ENCODE peak calls at places on chromosomes 12 and 14, in nine cellular contexts. B is coronary artery, P is GM10248, J is breast epithelium, V is BE2C, T is HFFc6, F is ascending aorta, E is endothelial cell, R is lower lobe of right lung. K is an unnamed sample.

GRCh38 chr12:106682594-106683234 is 91.8 kb upstream of the RIC8B start:
- DNase-seq in P (peak), B (no peak), R (no peak), F (no peak), J (no peak), T (peak), E (no peak), V (no peak), K (no peak)

GRCh38 chr14:87869619-87870583 is 123.1 kb downstream of the GALC start:
- DNase-seq in R (no peak), F (no peak), J (no peak), V (no peak), B (no peak), T (peak), P (peak), E (no peak), K (no peak)

GRCh38 chr12:119783787-119784186 is 93.3 kb downstream of the CIT start:
- DNase-seq in P (no peak), F (no peak), J (no peak), B (no peak), T (no peak), R (no peak), V (no peak), E (no peak), K (no peak)

GRCh38 chr12:120357104-120357503 is 11.9 kb downstream of the MSI1 start:
- DNase-seq in P (no peak), E (no peak), B (no peak), T (no peak), V (no peak), F (no peak), J (no peak), R (no peak), K (no peak)

GRCh38 chr12:110796952-110797351 is 49.8 kb upstream of the CCDC63 start:
- DNase-seq in E (no peak), R (no peak), J (no peak), T (no peak), B (no peak), V (no peak), F (no peak), P (no peak), K (no peak)

GRCh38 chr12:52055781-52056711 is 4.8 kb downstream of the NR4A1 start:
- DNase-seq in B (peak), R (no peak), F (no peak), E (no peak), J (no peak), V (no peak), P (no peak), T (no peak), K (no peak)

GRCh38 chr12:52246720-52247621 is 13.9 kb downstream of the KRT7 start:
- DNase-seq in E (no peak), T (no peak), P (no peak), F (no peak), R (no peak), V (no peak), J (peak), B (no peak), K (no peak)

GRCh38 chr12:95546491-95546813 is 4.8 kb downstream of the USP44 start:
- DNase-seq in E (no peak), R (no peak), V (no peak), F (no peak), J (no peak), B (no peak), P (no peak), T (no peak), K (no peak)

GRCh38 chr12:11228268-11228879 is 41.1 kb downstream of the PRB3 start:
- DNase-seq in V (peak), J (no peak), B (no peak), P (peak), T (peak), E (peak), R (no peak), F (no peak), K (no peak)

GRCh38 chr14:92676448-92677086 is 71.9 kb downstream of the LGMN start:
- DNase-seq in F (no peak), J (no peak), E (no peak), V (no peak), P (no peak), B (peak), R (no peak), T (no peak), K (no peak)

GRCh38 chr14:54796961-54797360 is 105.7 kb downstream of the GCH1 start:
- DNase-seq in P (no peak), T (peak), V (no peak), E (no peak), R (no peak), J (no peak), B (peak), F (no peak), K (no peak)

DNA sequence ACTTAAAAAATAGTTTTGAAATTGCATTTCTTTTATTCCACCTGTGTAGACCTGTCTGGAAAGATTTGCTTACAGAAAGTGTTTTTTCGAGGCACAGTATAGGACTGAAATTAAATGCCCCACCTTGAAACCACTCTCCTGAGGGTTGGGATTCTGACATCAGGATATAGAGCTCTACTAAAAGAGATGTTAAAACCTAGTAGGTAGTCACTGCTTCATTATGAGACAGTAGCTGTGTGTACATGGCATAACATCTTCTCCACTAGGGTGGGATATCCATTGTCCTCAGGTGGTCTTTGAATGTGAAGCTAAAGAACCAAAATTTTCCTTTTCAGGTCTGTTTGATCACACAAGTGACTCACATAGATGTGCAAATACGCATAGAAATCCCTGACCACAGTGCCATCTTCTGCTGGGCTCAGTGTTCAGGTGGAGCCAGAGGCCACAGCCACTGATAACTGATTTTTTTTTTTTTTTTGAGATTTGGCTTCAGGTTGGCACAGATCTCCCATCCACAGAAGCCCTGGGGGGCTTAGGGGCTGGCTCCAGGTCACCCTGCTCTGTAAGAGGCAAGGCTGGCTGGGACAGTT is 125.6 kb downstream of the DAAM1 start:
- DNase-seq in P (no peak), B (no peak), T (no peak), R (no peak), E (no peak), F (no peak), V (no peak), J (no peak), K (no peak)
- TF ChIP-seq CTCF in P (no peak), B (no peak), T (no peak), R (no peak), E (no peak), F (no peak), V (no peak), J (no peak), K (no peak)

DNA sequence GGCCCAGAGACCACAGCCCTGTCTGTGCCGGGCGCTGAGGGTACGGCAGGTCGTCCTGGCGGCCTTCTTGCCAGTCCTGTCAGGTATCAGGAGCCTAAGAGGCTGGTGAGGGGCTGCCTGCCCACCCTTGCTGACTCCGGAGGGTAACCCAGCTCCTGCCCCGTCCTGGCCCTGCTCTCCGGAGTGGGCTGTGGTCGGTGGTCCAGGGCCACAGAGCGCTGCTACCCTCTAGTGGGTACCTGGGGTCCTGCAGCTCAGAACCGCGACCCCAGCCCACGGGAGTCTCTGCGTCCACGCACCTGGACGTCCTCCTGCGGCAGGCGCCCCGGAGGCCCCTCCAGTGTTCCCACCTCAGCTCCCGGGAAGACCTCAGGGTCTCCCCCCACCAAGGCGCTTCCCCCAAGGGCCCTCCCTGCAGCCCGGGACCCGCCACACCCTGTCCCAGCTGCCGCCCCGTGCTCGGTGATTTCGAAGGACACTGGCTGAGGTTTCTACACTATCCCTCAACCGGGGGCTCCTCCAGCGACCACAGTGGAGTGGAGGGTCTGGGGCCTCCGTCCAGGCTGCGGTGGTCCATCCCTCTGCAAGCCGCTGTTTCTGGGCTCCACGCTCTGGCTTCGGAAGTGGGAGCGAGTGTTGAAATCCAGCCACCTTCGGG is 75.9 kb upstream of the FBRSL1 start:
- DNase-seq in J (no peak), V (peak), E (peak), F (no peak), T (no peak), R (no peak), B (no peak), P (peak), K (peak)
- TF ChIP-seq CTCF in J (no peak), V (peak), E (peak), F (peak), T (peak), R (peak), B (no peak), P (peak), K (peak)

GRCh38 chr14:93686313-93686712 is 102.0 kb downstream of the PRIMA1 start:
- DNase-seq in R (no peak), E (no peak), F (no peak), J (no peak), V (no peak), T (no peak), P (no peak), B (no peak), K (no peak)

GRCh38 chr14:93693914-93694313 is 94.4 kb downstream of the PRIMA1 start:
- DNase-seq in F (no peak), R (no peak), T (no peak), V (no peak), B (no peak), J (no peak), E (no peak), P (no peak), K (no peak)

GRCh38 chr14:93688239-93688666 is 100.0 kb downstream of the PRIMA1 start:
- DNase-seq in R (no peak), J (no peak), F (no peak), V (no peak), T (no peak), P (no peak), B (no peak), E (no peak), K (no peak)

GRCh38 chr14:93688794-93689193 is 99.5 kb downstream of the PRIMA1 start:
- DNase-seq in P (no peak), T (no peak), E (no peak), R (no peak), J (no peak), V (no peak), F (no peak), B (no peak), K (no peak)

DNA sequence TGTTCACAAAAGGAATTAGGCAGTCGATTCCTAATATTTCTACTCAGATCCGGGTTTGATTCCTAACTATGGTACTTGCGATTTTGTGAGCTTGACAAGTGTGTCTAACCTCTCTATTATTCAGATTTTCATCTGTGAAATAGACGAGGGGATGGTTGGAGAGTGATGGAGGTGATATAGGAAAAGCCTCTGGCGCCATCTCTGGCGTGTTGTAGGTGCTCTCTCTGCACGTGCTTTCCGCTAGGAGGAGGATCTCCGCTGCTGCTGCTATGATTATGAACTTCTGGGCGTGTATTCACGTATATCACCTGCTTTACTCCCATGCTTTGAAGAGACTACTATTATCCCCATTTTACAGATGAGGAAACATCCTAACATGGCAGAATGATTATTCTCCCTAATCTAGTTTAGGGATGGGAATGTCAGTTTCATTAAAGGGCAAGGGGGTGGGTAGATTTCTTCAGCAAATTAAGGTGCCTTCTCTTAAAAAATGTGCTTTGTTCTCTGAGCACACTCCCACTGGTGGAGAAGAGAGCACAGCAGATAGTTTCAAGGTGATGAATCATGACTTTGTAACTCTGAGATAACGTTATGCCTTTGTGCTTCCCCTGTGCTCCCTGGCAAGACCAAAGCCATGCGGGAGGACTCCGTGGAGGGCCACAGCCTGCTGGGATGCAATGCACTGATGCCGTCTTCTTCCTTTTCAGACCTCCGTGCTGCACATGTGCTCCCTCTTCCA is 97.1 kb downstream of the PRIMA1 start:
- DNase-seq in R (no peak), E (no peak), J (no peak), V (no peak), T (no peak), F (no peak), B (no peak), P (no peak), K (no peak)
- TF ChIP-seq CTCF in R (no peak), E (no peak), J (no peak), V (peak), T (no peak), F (no peak), B (no peak), P (no peak), K (no peak)

DNA sequence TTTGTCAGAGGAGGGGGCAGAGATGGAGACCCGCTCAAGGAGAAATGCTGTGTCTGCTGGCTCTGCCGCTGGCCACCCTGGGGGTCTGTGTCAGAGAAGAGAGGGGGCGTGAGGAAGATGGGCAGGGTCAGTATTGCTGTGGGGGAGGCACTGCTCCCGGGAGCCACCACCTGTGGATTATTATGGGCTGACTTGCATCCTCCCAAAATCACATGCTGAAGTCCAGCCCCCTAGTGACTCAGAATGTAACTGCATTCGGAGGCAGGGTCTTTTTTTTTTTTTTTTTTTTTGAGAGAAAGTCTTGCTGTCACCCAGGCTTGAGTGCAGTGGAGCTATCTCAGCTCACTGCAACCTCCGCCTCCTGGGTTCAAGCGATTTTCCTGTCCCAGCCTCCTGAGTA is 12.3 kb downstream of the ABCD4 start:
- DNase-seq in R (no peak), B (no peak), T (no peak), E (no peak), V (peak), F (no peak), J (no peak), P (no peak), K (no peak)
- TF ChIP-seq CTCF in R (no peak), B (no peak), T (peak), E (peak), V (peak), F (no peak), J (peak), P (no peak), K (peak)

GRCh38 chr14:101410126-101410525 is 151.2 kb upstream of the DIO3 start:
- DNase-seq in E (no peak), V (no peak), B (no peak), P (no peak), R (no peak), T (no peak), J (no peak), F (no peak), K (no peak)

GRCh38 chr14:101411770-101412169 is 149.5 kb upstream of the DIO3 start:
- DNase-seq in F (no peak), B (no peak), J (no peak), E (no peak), P (no peak), T (no peak), V (no peak), R (no peak), K (no peak)

GRCh38 chr14:101409006-101409543 is 152.2 kb upstream of the DIO3 start:
- DNase-seq in E (no peak), B (no peak), F (no peak), P (no peak), V (no peak), J (no peak), R (no peak), T (no peak), K (no peak)

GRCh38 chr14:101412741-101413140 is 148.6 kb upstream of the DIO3 start:
- DNase-seq in J (no peak), F (no peak), T (no peak), E (no peak), B (no peak), R (no peak), P (no peak), V (no peak), K (no peak)

GRCh38 chr14:101411151-101411550 is 150.1 kb upstream of the DIO3 start:
- DNase-seq in E (no peak), R (no peak), B (no peak), P (no peak), T (no peak), F (no peak), V (no peak), J (no peak), K (no peak)
- TF ChIP-seq CTCF in E (no peak), R (no peak), B (no peak), P (no peak), T (no peak), F (no peak), V (no peak), J (no peak), K (no peak)

GRCh38 chr14:35140718-35141581 is 18.6 kb downstream of the PRORP start:
- DNase-seq in T (peak), R (no peak), B (no peak), F (no peak), P (no peak), V (no peak), E (no peak), J (no peak), K (no peak)
- TF ChIP-seq CTCF in T (peak), R (peak), B (no peak), F (peak), P (peak), V (peak), E (peak), J (no peak), K (peak)